ENCODE peak calls at places on chromosomes 3 and 15, in eight cellular contexts. One of them, this sample, is unnamed.

GRCh38 chr15:62739507-62739906 is 303.0 kb upstream of the TPM1 start:
- DNase-seq in heart left ventricle: no peak
- DNase-seq in OCI-LY7: no peak
- DNase-seq in H1: no peak
- DNase-seq in cardiac muscle cell: no peak
- DNase-seq in neural progenitor cell: no peak
- DNase-seq in upper lobe of right lung: no peak
- DNase-seq in GM23248: peak
- DNase-seq in this sample: no peak

GRCh38 chr15:39362832-39363561 is 217.9 kb upstream of the THBS1 start:
- DNase-seq in heart left ventricle: no peak
- DNase-seq in OCI-LY7: no peak
- DNase-seq in H1: no peak
- DNase-seq in cardiac muscle cell: peak
- DNase-seq in neural progenitor cell: no peak
- DNase-seq in upper lobe of right lung: no peak
- DNase-seq in GM23248: peak
- DNase-seq in this sample: no peak

GRCh38 chr3:174169736-174170135 is 689.4 kb upstream of the NAALADL2 start:
- DNase-seq in heart left ventricle: no peak
- DNase-seq in OCI-LY7: no peak
- DNase-seq in H1: no peak
- DNase-seq in cardiac muscle cell: no peak
- DNase-seq in neural progenitor cell: no peak
- DNase-seq in upper lobe of right lung: no peak
- DNase-seq in GM23248: no peak
- DNase-seq in this sample: no peak

GRCh38 chr3:128383316-128384235 is 83.1 kb downstream of the DNAJB8 start:
- DNase-seq in heart left ventricle: peak
- DNase-seq in OCI-LY7: no peak
- DNase-seq in H1: no peak
- DNase-seq in cardiac muscle cell: peak
- DNase-seq in neural progenitor cell: no peak
- DNase-seq in upper lobe of right lung: peak
- DNase-seq in GM23248: peak
- DNase-seq in this sample: no peak

GRCh38 chr3:178623666-178624255 is 87.5 kb downstream of the KCNMB2 start:
- DNase-seq in heart left ventricle: no peak
- DNase-seq in OCI-LY7: no peak
- DNase-seq in H1: no peak
- DNase-seq in cardiac muscle cell: no peak
- DNase-seq in neural progenitor cell: no peak
- DNase-seq in upper lobe of right lung: no peak
- DNase-seq in GM23248: no peak
- DNase-seq in this sample: no peak

GRCh38 chr15:69979269-69979668 is 118.4 kb downstream of the TLE3 start:
- DNase-seq in heart left ventricle: no peak
- DNase-seq in OCI-LY7: peak
- DNase-seq in H1: no peak
- DNase-seq in cardiac muscle cell: no peak
- DNase-seq in neural progenitor cell: peak
- DNase-seq in upper lobe of right lung: no peak
- DNase-seq in GM23248: peak
- DNase-seq in this sample: peak

GRCh38 chr3:197809356-197810020 is 18.4 kb downstream of the LRCH3 start:
- DNase-seq in heart left ventricle: no peak
- DNase-seq in OCI-LY7: no peak
- DNase-seq in H1: no peak
- DNase-seq in cardiac muscle cell: peak
- DNase-seq in neural progenitor cell: no peak
- DNase-seq in upper lobe of right lung: no peak
- DNase-seq in GM23248: peak
- DNase-seq in this sample: no peak

GRCh38 chr15:36400936-36401585 is 178.4 kb upstream of the CDIN1 start:
- DNase-seq in heart left ventricle: no peak
- DNase-seq in OCI-LY7: no peak
- DNase-seq in H1: no peak
- DNase-seq in cardiac muscle cell: peak
- DNase-seq in neural progenitor cell: no peak
- DNase-seq in upper lobe of right lung: no peak
- DNase-seq in GM23248: no peak
- DNase-seq in this sample: no peak

GRCh38 chr15:101637549-101638318 is 14.4 kb downstream of the TM2D3 start:
- DNase-seq in heart left ventricle: no peak
- DNase-seq in OCI-LY7: no peak
- DNase-seq in H1: no peak
- DNase-seq in cardiac muscle cell: no peak
- DNase-seq in neural progenitor cell: no peak
- DNase-seq in upper lobe of right lung: no peak
- DNase-seq in GM23248: peak
- DNase-seq in this sample: no peak

GRCh38 chr3:192875971-192876565 is 41.6 kb downstream of the MB21D2 start:
- DNase-seq in heart left ventricle: no peak
- DNase-seq in OCI-LY7: no peak
- DNase-seq in H1: no peak
- DNase-seq in cardiac muscle cell: peak
- DNase-seq in neural progenitor cell: no peak
- DNase-seq in upper lobe of right lung: no peak
- DNase-seq in GM23248: peak
- DNase-seq in this sample: no peak

GRCh38 chr15:78453447-78453846 is 15.4 kb downstream of the IREB2 start:
- DNase-seq in heart left ventricle: no peak
- DNase-seq in OCI-LY7: peak
- DNase-seq in H1: no peak
- DNase-seq in cardiac muscle cell: no peak
- DNase-seq in neural progenitor cell: no peak
- DNase-seq in upper lobe of right lung: no peak
- DNase-seq in GM23248: no peak
- DNase-seq in this sample: no peak

GRCh38 chr3:30399394-30400181 is 206.8 kb upstream of the TGFBR2 start:
- DNase-seq in heart left ventricle: no peak
- DNase-seq in OCI-LY7: no peak
- DNase-seq in H1: no peak
- DNase-seq in cardiac muscle cell: peak
- DNase-seq in neural progenitor cell: no peak
- DNase-seq in upper lobe of right lung: no peak
- DNase-seq in GM23248: no peak
- DNase-seq in this sample: no peak

GRCh38 chr15:39247574-39247973 is 333.3 kb upstream of the THBS1 start:
- DNase-seq in heart left ventricle: no peak
- DNase-seq in OCI-LY7: no peak
- DNase-seq in H1: no peak
- DNase-seq in cardiac muscle cell: peak
- DNase-seq in neural progenitor cell: no peak
- DNase-seq in upper lobe of right lung: no peak
- DNase-seq in GM23248: peak
- DNase-seq in this sample: no peak

GRCh38 chr3:23304424-23304823 is 101.3 kb downstream of the UBE2E2 start:
- DNase-seq in heart left ventricle: no peak
- DNase-seq in OCI-LY7: no peak
- DNase-seq in H1: no peak
- DNase-seq in cardiac muscle cell: peak
- DNase-seq in neural progenitor cell: no peak
- DNase-seq in upper lobe of right lung: no peak
- DNase-seq in GM23248: peak
- DNase-seq in this sample: no peak

GRCh38 chr3:45994661-45995369 is 809 bp downstream of the FYCO1 start:
- DNase-seq in heart left ventricle: no peak
- DNase-seq in OCI-LY7: peak
- DNase-seq in H1: peak
- DNase-seq in cardiac muscle cell: no peak
- DNase-seq in neural progenitor cell: peak
- DNase-seq in upper lobe of right lung: no peak
- DNase-seq in GM23248: peak
- DNase-seq in this sample: peak

GRCh38 chr3:142962520-142963265 is 781 bp downstream of the PAQR9 start:
- DNase-seq in heart left ventricle: peak
- DNase-seq in OCI-LY7: no peak
- DNase-seq in H1: peak
- DNase-seq in cardiac muscle cell: no peak
- DNase-seq in neural progenitor cell: no peak
- DNase-seq in upper lobe of right lung: no peak
- DNase-seq in GM23248: no peak
- DNase-seq in this sample: no peak
- H3K4me3 ChIP-seq in heart left ventricle: peak
- H3K4me3 ChIP-seq in OCI-LY7: no peak
- H3K4me3 ChIP-seq in H1: peak
- H3K4me3 ChIP-seq in cardiac muscle cell: peak
- H3K4me3 ChIP-seq in neural progenitor cell: peak
- H3K4me3 ChIP-seq in upper lobe of right lung: peak
- H3K4me3 ChIP-seq in GM23248: peak
- H3K4me3 ChIP-seq in this sample: no peak

DNA sequence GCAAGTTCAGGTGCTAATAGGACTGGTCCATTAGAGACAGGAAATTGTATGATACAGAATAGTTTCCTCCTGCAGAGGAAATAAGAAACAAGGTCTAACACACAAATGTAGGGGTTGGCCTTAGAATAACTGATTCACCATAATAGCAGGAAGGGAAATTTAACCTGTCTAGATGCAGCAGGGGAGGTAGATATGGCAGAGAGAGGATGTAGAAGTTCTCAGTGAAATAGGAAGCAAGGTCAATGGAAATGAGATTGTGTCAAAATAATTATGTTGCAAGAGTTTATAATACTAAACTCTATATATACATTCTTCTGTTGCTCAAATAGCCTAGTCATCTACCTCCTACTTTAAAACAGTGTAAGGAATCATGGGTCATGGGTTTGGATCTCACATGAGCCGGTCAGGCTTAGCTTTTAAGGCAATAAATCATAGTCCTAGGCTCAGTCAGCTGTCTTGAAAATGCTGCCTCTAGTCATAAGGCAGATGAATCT is 17.0 kb downstream of the BCL2A1 start:
- DNase-seq in heart left ventricle: no peak
- DNase-seq in OCI-LY7: peak
- DNase-seq in H1: no peak
- DNase-seq in cardiac muscle cell: no peak
- DNase-seq in neural progenitor cell: no peak
- DNase-seq in upper lobe of right lung: no peak
- DNase-seq in GM23248: peak
- DNase-seq in this sample: no peak
- H3K4me3 ChIP-seq in heart left ventricle: no peak
- H3K4me3 ChIP-seq in OCI-LY7: no peak
- H3K4me3 ChIP-seq in H1: no peak
- H3K4me3 ChIP-seq in cardiac muscle cell: no peak
- H3K4me3 ChIP-seq in neural progenitor cell: no peak
- H3K4me3 ChIP-seq in upper lobe of right lung: no peak
- H3K4me3 ChIP-seq in GM23248: no peak
- H3K4me3 ChIP-seq in this sample: no peak

GRCh38 chr3:186757686-186758220 is 25.6 kb upstream of the EIF4A2 start:
- DNase-seq in heart left ventricle: no peak
- DNase-seq in OCI-LY7: no peak
- DNase-seq in H1: no peak
- DNase-seq in cardiac muscle cell: no peak
- DNase-seq in neural progenitor cell: peak
- DNase-seq in upper lobe of right lung: no peak
- DNase-seq in GM23248: no peak
- DNase-seq in this sample: no peak

GRCh38 chr3:186759231-186759930 is 24.0 kb upstream of the EIF4A2 start:
- DNase-seq in heart left ventricle: no peak
- DNase-seq in OCI-LY7: no peak
- DNase-seq in H1: no peak
- DNase-seq in cardiac muscle cell: no peak
- DNase-seq in neural progenitor cell: no peak
- DNase-seq in upper lobe of right lung: no peak
- DNase-seq in GM23248: no peak
- DNase-seq in this sample: no peak

GRCh38 chr3:186754006-186754405 is 29.4 kb upstream of the EIF4A2 start:
- DNase-seq in heart left ventricle: no peak
- DNase-seq in OCI-LY7: no peak
- DNase-seq in H1: no peak
- DNase-seq in cardiac muscle cell: peak
- DNase-seq in neural progenitor cell: no peak
- DNase-seq in upper lobe of right lung: no peak
- DNase-seq in GM23248: no peak
- DNase-seq in this sample: no peak

GRCh38 chr3:186760141-186760813 is 23.1 kb upstream of the EIF4A2 start:
- DNase-seq in heart left ventricle: no peak
- DNase-seq in OCI-LY7: no peak
- DNase-seq in H1: no peak
- DNase-seq in cardiac muscle cell: no peak
- DNase-seq in neural progenitor cell: no peak
- DNase-seq in upper lobe of right lung: no peak
- DNase-seq in GM23248: no peak
- DNase-seq in this sample: no peak

DNA sequence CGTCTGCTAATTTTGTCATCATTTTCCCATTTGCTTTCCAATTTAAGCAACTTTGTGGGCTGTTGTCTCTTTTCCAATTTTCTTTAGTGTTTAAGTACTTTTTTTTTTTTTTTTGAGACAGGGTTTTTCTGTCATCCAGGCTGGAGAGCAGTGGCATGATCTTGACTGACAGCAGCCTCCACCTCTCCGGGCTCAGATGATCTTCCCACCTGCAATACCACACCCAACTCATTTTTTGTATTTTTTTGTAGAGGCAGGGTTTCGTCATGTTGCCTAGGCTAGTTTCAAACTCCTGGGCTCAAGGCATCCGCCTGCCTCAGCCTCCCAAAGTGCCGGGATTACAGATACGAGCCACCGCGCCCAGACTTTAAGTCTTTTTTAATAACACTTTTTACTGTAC is 26.2 kb upstream of the EIF4A2 start:
- DNase-seq in heart left ventricle: no peak
- DNase-seq in OCI-LY7: no peak
- DNase-seq in H1: no peak
- DNase-seq in cardiac muscle cell: no peak
- DNase-seq in neural progenitor cell: no peak
- DNase-seq in upper lobe of right lung: no peak
- DNase-seq in GM23248: no peak
- DNase-seq in this sample: no peak
- H3K4me3 ChIP-seq in heart left ventricle: no peak
- H3K4me3 ChIP-seq in OCI-LY7: no peak
- H3K4me3 ChIP-seq in H1: no peak
- H3K4me3 ChIP-seq in cardiac muscle cell: no peak
- H3K4me3 ChIP-seq in neural progenitor cell: no peak
- H3K4me3 ChIP-seq in upper lobe of right lung: no peak
- H3K4me3 ChIP-seq in GM23248: no peak
- H3K4me3 ChIP-seq in this sample: no peak

DNA sequence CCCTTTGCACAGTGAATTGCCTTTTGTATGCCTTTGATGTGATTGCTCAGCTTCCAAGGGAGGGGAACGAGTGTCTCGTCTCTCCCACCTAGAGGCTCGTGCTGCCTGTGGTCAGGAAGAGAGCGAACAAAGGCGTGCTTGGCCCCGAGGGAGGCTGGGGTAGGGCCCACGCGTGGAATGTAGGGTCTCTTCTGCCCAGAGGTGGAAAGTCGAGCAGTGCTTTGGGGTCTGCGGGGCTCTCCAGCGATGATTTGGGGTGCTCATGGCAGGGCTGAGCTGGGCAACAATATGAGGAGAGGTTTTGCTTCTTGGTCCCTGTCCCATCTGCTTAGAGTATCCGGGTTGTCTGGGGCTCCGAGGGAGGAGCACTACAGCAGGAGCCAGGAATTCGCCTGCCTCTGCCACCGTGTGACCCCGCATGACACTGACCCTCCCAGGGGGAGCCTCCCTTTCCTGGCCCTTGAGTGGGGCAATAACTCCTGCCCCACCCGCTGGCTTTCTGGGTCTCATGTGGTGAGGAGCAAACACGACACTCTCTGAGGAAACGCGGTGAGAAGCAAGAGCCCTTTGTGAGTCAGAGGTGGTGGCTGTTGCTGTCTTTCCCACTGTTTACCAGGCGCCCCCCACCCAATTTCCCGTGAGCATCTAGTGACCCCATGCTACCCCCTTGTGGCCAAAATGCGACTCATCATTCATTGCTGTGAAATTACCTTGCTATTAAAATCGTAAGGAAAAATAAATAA is 29.6 kb downstream of the CCNL1 start:
- DNase-seq in heart left ventricle: peak
- DNase-seq in OCI-LY7: peak
- DNase-seq in H1: peak
- DNase-seq in cardiac muscle cell: peak
- DNase-seq in neural progenitor cell: peak
- DNase-seq in upper lobe of right lung: peak
- DNase-seq in GM23248: peak
- DNase-seq in this sample: peak
- H3K4me3 ChIP-seq in heart left ventricle: no peak
- H3K4me3 ChIP-seq in OCI-LY7: no peak
- H3K4me3 ChIP-seq in H1: no peak
- H3K4me3 ChIP-seq in cardiac muscle cell: no peak
- H3K4me3 ChIP-seq in neural progenitor cell: peak
- H3K4me3 ChIP-seq in upper lobe of right lung: no peak
- H3K4me3 ChIP-seq in GM23248: no peak
- H3K4me3 ChIP-seq in this sample: no peak